ENCODE peak calls at places on chromosomes 12 and 14, in seven cellular contexts. M, B, Y, K, D, C and S are unnamed samples.

GRCh38 chr12:6570264-6570887 is 2.3 kb upstream of the NOP2 start:
- DNase-seq in M (peak), B (peak), Y (no peak), K (peak), D (no peak), C (peak), S (no peak)

GRCh38 chr14:62694075-62694474 is 351.2 kb downstream of the KCNH5 start:
- DNase-seq in M (peak), B (no peak), Y (no peak), K (no peak), D (no peak), C (no peak), S (no peak)

GRCh38 chr12:47022296-47022695 is 57.1 kb upstream of the PCED1B start:
- DNase-seq in M (peak), B (no peak), Y (no peak), K (no peak), D (no peak), C (no peak), S (no peak)

GRCh38 chr14:91831337-91831736 is 36.0 kb downstream of the TC2N start:
- DNase-seq in M (no peak), B (no peak), Y (no peak), K (no peak), D (no peak), C (no peak), S (no peak)

GRCh38 chr12:131095826-131096680 is 142.3 kb downstream of the ADGRD1 start:
- DNase-seq in M (no peak), B (no peak), Y (no peak), K (no peak), D (no peak), C (no peak), S (no peak)

GRCh38 chr14:32826404-32827082 is 112.1 kb upstream of the NPAS3 start:
- DNase-seq in M (no peak), B (no peak), Y (no peak), K (no peak), D (no peak), C (no peak), S (no peak)

GRCh38 chr12:55651314-55651703 is 14.6 kb downstream of the OR10P1 start:
- DNase-seq in M (no peak), B (no peak), Y (no peak), K (no peak), D (no peak), C (no peak), S (no peak)

GRCh38 chr12:2893007-2893406 is 2.3 kb downstream of the TULP3 start:
- DNase-seq in M (peak), B (no peak), Y (no peak), K (peak), D (no peak), C (no peak), S (no peak)

GRCh38 chr14:99758121-99758871 is 34.9 kb upstream of the EML1 start:
- DNase-seq in M (peak), B (no peak), Y (no peak), K (no peak), D (no peak), C (no peak), S (no peak)

GRCh38 chr12:104357431-104357952 is 54.0 kb downstream of the EID3 start:
- DNase-seq in M (no peak), B (no peak), Y (no peak), K (no peak), D (no peak), C (no peak), S (no peak)

GRCh38 chr12:131383741-131384543 is 326.9 kb upstream of the SFSWAP start:
- DNase-seq in M (no peak), B (no peak), Y (no peak), K (no peak), D (no peak), C (no peak), S (no peak)

GRCh38 chr14:29926228-29926627 is 1.4 kb downstream of the PRKD1 start:
- DNase-seq in M (no peak), B (no peak), Y (no peak), K (no peak), D (no peak), C (peak), S (no peak)